ENCODE peak calls at places on chromosomes 13 and 19, in five cellular contexts. B, P, S, Q and Z are unnamed samples. For H4K20me1, the result is how much of the 10 kb centered on the place peaks cover.

GRCh38 chr19:11446652-11447301 is 11.3 kb downstream of the PRKCSH start:
- DNase-seq in P (peak), S (no peak), B (peak), Q (peak), Z (no peak)

GRCh38 chr13:40433577-40433976 is 232.9 kb downstream of the FOXO1 start:
- DNase-seq in Q (no peak), B (no peak), P (no peak), S (no peak), Z (no peak)

GRCh38 chr19:13117176-13117771 is 734 bp upstream of the TRMT1 start:
- DNase-seq in P (peak), Q (no peak), B (no peak), S (peak), Z (no peak)

GRCh38 chr13:73015799-73016198 is 43.0 kb upstream of the KLF5 start:
- DNase-seq in Q (no peak), B (no peak), S (no peak), P (no peak), Z (no peak)

GRCh38 chr19:9673912-9674668 is 810 bp downstream of the ZNF562 start:
- DNase-seq in P (peak), S (peak), Q (peak), B (peak), Z (peak)

GRCh38 chr13:110551284-110551683 is 10.2 kb downstream of the RAB20 start:
- DNase-seq in Q (no peak), P (no peak), B (no peak), S (no peak), Z (no peak)

GRCh38 chr13:25276748-25277147 is 10.5 kb downstream of the MTMR6 start:
- DNase-seq in Q (no peak), S (peak), P (peak), B (peak), Z (peak)

GRCh38 chr19:43474986-43475705 is 9.7 kb upstream of the LYPD3 start:
- DNase-seq in S (peak), P (peak), Q (peak), B (peak), Z (peak)

GRCh38 chr19:6278740-6279619 is 795 bp downstream of the MLLT1 start:
- DNase-seq in S (no peak), Q (no peak), P (peak), B (no peak), Z (no peak)

GRCh38 chr19:15466851-15467733 is 2.7 kb upstream of the RASAL3 start:
- DNase-seq in Q (no peak), B (peak), P (peak), S (peak), Z (no peak)

GRCh38 chr19:23474172-23474571 is 78.9 kb upstream of the ZNF91 start:
- DNase-seq in B (no peak), Q (no peak), P (no peak), S (no peak), Z (no peak)

GRCh38 chr13:44142540-44142867 is 231.1 kb upstream of the SERP2 start:
- DNase-seq in B (no peak), Q (peak), P (no peak), S (no peak), Z (no peak)

GRCh38 chr19:44710483-44710882 is 11.5 kb downstream of the CEACAM16 start:
- DNase-seq in S (no peak), P (no peak), B (no peak), Q (no peak), Z (no peak)

GRCh38 chr19:30448386-30449130 is 76.4 kb downstream of the ZNF536 start:
- DNase-seq in P (peak), Q (no peak), S (no peak), B (no peak), Z (no peak)
- TF ChIP-seq EZH2 in P (no peak), Q (no peak), S (no peak), B (no peak), Z (no peak)

GRCh38 chr19:18858906-18859646 is 27.3 kb downstream of the UPF1 start:
- DNase-seq in B (no peak), P (no peak), S (no peak), Q (no peak), Z (no peak)
- H4K20me1 ChIP-seq in B (under half), P (under half), S (under half), Q (under half), Z (under half)

DNA sequence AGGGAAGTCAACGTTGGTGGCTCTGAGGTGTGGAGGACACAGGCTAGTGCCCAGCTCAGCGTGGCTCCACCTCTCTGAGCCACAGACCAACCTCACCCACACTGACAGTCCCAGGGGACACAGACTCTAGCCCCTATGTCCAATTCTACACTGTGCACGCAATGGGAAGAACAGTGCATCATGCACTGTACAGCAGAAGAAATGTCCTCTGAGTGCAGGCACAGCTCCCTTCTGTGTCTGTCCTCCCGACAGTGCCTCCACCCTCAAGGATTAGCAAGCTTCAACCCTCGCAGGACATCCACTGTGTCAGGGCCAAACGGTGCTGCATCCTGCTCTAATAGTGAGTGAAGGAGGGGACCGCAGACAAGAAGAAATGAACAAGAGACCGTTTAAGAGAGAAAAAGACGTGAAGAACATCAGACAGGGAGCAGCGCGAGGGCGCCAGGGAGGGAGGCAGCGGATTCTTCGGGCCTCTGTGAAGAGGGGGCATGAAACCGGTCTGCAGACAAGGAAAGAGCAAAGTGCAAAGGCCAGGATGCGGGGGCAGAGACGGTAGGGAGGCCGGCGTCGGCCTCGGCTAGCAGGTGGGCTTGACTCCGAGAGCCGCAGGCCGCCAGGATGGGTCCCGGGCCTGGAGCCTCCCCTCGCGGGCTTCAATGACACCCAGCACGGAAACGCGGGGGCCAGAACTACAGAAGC is 644 bp downstream of the ZNF837 start:
- DNase-seq in S (no peak), Q (no peak), B (no peak), P (peak), Z (peak)
- TF ChIP-seq EZH2 in S (no peak), Q (no peak), B (no peak), P (no peak), Z (no peak)

DNA sequence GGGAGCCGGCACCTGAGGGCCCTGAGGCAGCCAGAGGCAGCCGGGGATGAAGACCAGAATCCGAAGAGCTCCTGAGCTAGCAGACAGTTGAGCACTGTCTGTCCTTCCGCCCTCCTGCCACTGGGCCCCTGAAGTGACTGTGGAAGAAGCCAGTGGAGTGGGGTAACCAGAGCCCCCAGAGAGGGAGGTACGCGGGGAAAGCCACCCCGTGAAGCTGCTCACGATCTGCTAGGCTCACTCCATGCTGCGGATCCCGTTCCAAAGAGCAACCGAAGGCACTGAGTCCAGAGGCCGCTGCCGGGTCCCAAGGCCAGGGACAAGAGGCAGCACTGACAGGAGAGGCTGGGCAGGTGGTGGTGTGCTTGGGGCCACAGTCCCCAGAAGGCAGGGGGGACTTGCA is 6.6 kb downstream of the IZUMO4 start:
- DNase-seq in S (no peak), B (no peak), Q (no peak), P (no peak), Z (no peak)
- H4K20me1 ChIP-seq in S (under half), B (under half), Q (under half), P (under half), Z (under half)